ENCODE peak calls at places on chromosomes 13 and 19, in five cellular contexts. C is IMR-90; K is fibroblast of the aortic adventitia; U is stimulated activated CD4-positive, alpha-beta T cell treated with anti-CD3 and anti-CD28 coated beads, TNF-alpha, amount 100 ng/mL, for 4 hours; W is activated CD4-positive, alpha-beta T cell treated with anti-CD3 and anti-CD28 coated beads, Interleukin-2, amount 50 U/mL, for 1 hour. H is an unnamed sample.

GRCh38 chr13:109940637-109941036 is 154.3 kb upstream of the IRS2 start:
- DNase-seq in C (no peak), K (no peak), U (no peak), W (no peak), H (no peak)

GRCh38 chr19:3346677-3347353 is 19.6 kb upstream of the NFIC start:
- DNase-seq in C (no peak), K (peak; percentile 86), U (no peak), W (no peak), H (no peak)

GRCh38 chr13:32048816-32049215 is 17.2 kb downstream of the FRY start:
- DNase-seq in C (no peak), K (no peak), U (no peak), W (no peak), H (no peak)

GRCh38 chr13:73835138-73835721 is 299.0 kb downstream of the KLF12 start:
- DNase-seq in C (peak; percentile 56), K (peak; percentile 66), U (no peak), W (no peak), H (peak; percentile 70)

GRCh38 chr13:20499986-20500385 is 25.7 kb downstream of the CRYL1 start:
- DNase-seq in C (peak; percentile 7), K (no peak), U (no peak), W (no peak), H (no peak)

GRCh38 chr13:61728468-61728867 is 312.8 kb upstream of the PCDH20 start:
- DNase-seq in C (no peak), K (peak; percentile 0), U (no peak), W (no peak), H (peak; percentile 30)

GRCh38 chr13:63938851-63939250 is 2523.2 kb upstream of the PCDH20 start:
- DNase-seq in C (peak; percentile 48), K (no peak), U (no peak), W (no peak), H (peak; percentile 40)

GRCh38 chr19:53511933-53512374 is 26.0 kb upstream of the ZNF331 start:
- DNase-seq in C (peak; percentile 65), K (peak; percentile 57), U (peak; percentile 11), W (peak; percentile 36), H (peak; percentile 85)

GRCh38 chr13:41411536-41411935 is 45.8 kb upstream of the RGCC start:
- DNase-seq in C (peak; percentile 71), K (peak; percentile 66), U (no peak), W (peak; percentile 21), H (peak; percentile 83)

GRCh38 chr19:13037161-13037560 is 41.9 kb downstream of the NFIX start:
- DNase-seq in C (peak; percentile 85), K (peak; percentile 85), U (no peak), W (no peak), H (peak; percentile 86)

GRCh38 chr13:102724923-102725322 is 30.1 kb upstream of the METTL21C start:
- DNase-seq in C (peak; percentile 24), K (peak; percentile 87), U (no peak), W (no peak), H (peak; percentile 90)

H was measured in choroid plexus epithelial cell.